ENCODE peak calls at places on chromosomes 13 and 19, in four cellular contexts. N, D, S and Z are unnamed samples.

GRCh38 chr19:10760268-10760944 is 42.5 kb downstream of the DNM2 start:
- DNase-seq in S (no peak), N (no peak), D (peak), Z (no peak)

GRCh38 chr13:57624565-57625435 is 6.7 kb upstream of the PCDH17 start:
- DNase-seq in D (no peak), N (peak), S (no peak), Z (no peak)

GRCh38 chr19:41993612-41994483 is at the start of gene ATP1A3:
- DNase-seq in N (no peak), D (peak), S (peak), Z (no peak)

GRCh38 chr19:12774588-12775555 is at the start of gene HOOK2:
- DNase-seq in S (no peak), D (no peak), N (peak), Z (no peak)

GRCh38 chr13:48275507-48275906 is 28.0 kb upstream of the RB1 start:
- DNase-seq in D (no peak), N (no peak), S (no peak), Z (no peak)

GRCh38 chr19:52170304-52170703 is 1.1 kb downstream of the ZNF836 start:
- DNase-seq in S (no peak), D (no peak), N (no peak), Z (no peak)

GRCh38 chr13:107203146-107203847 is 635.4 kb upstream of the ARGLU1 start:
- DNase-seq in D (no peak), S (no peak), N (no peak), Z (no peak)

GRCh38 chr13:62320129-62320724 is 904.6 kb upstream of the PCDH20 start:
- DNase-seq in S (no peak), N (no peak), D (no peak), Z (peak)

GRCh38 chr19:29211562-29212416 is 1.2 kb downstream of the UQCRFS1 start:
- DNase-seq in D (no peak), N (no peak), S (no peak), Z (no peak)

GRCh38 chr13:112145221-112146072 is 78.5 kb downstream of the SOX1 start:
- DNase-seq in D (no peak), S (no peak), N (no peak), Z (no peak)

GRCh38 chr13:95713651-95714050 is 36.7 kb downstream of the DNAJC3 start:
- DNase-seq in D (no peak), S (no peak), N (no peak), Z (no peak)

GRCh38 chr19:39870171-39870971 is 24.2 kb upstream of the FBL start:
- DNase-seq in D (no peak), S (no peak), N (no peak), Z (no peak)

GRCh38 chr19:4909172-4909896 is at the start of gene UHRF1:
- DNase-seq in D (peak), N (no peak), S (no peak), Z (no peak)

GRCh38 chr13:73702419-73703071 is 431.7 kb downstream of the KLF12 start:
- DNase-seq in S (peak), D (no peak), N (no peak), Z (no peak)

GRCh38 chr19:1634938-1635243 is 17.5 kb downstream of the TCF3 start:
- DNase-seq in D (no peak), S (no peak), N (no peak), Z (no peak)

GRCh38 chr13:110297771-110298170 is 9.2 kb downstream of the COL4A1 start:
- DNase-seq in S (no peak), N (no peak), D (no peak), Z (no peak)

GRCh38 chr19:14370169-14370998 is 10.9 kb upstream of the ADGRE5 start:
- DNase-seq in S (no peak), N (no peak), D (peak), Z (no peak)

GRCh38 chr13:113493315-113493951 is 2.9 kb upstream of the DCUN1D2 start:
- DNase-seq in D (no peak), N (no peak), S (no peak), Z (peak)

GRCh38 chr13:25046985-25047660 is 48.8 kb upstream of the PABPC3 start:
- DNase-seq in S (no peak), D (no peak), N (no peak), Z (no peak)

GRCh38 chr19:20964798-20965197 is 41.7 kb downstream of the ZNF85 start:
- DNase-seq in N (no peak), D (no peak), S (no peak), Z (no peak)

GRCh38 chr13:99648905-99649304 is 147.6 kb downstream of the TM9SF2 start:
- DNase-seq in D (no peak), N (no peak), S (no peak), Z (no peak)

GRCh38 chr13:41610426-41610825 is 153.1 kb downstream of the RGCC start:
- DNase-seq in N (no peak), S (no peak), D (no peak), Z (no peak)

GRCh38 chr13:37383066-37383465 is 215.5 kb downstream of the POSTN start:
- DNase-seq in D (no peak), N (no peak), S (no peak), Z (no peak)

GRCh38 chr13:93244141-93244917 is 17.7 kb downstream of the GPC6 start:
- DNase-seq in D (no peak), S (no peak), N (peak), Z (no peak)

GRCh38 chr13:48000559-48001126 is 430 bp downstream of the SUCLA2 start:
- DNase-seq in D (no peak), S (no peak), N (peak), Z (no peak)

GRCh38 chr13:32454886-32455593 is 27.1 kb upstream of the N4BP2L1 start:
- DNase-seq in D (no peak), S (no peak), N (no peak), Z (no peak)

GRCh38 chr13:21638319-21639282 is 32.3 kb upstream of the FGF9 start:
- DNase-seq in D (no peak), S (peak), N (no peak), Z (no peak)